ENCODE peak calls at places on chromosomes 11 and 22, in five cellular contexts. C is lower lobe of right lung, Z is cardiac muscle cell, T is tibial nerve, Y is left ventricle myocardium inferior. W is an unnamed sample.

GRCh38 chr11:102551188-102551781 is 20.7 kb upstream of the MMP7 start:
- DNase-seq in T (no peak), Y (no peak), Z (peak; percentile 7), C (no peak), W (no peak)

GRCh38 chr11:2700415-2701211 is 819 bp upstream of the KCNQ1OT1 start:
- DNase-seq in T (peak; percentile 47), C (peak; percentile 83), Z (peak; percentile 68), Y (peak; percentile 73), W (peak; percentile 81)

GRCh38 chr11:45596571-45596970 is 68.9 kb downstream of the CHST1 start:
- DNase-seq in Z (no peak), C (no peak), T (no peak), Y (no peak), W (no peak)

GRCh38 chr11:29119691-29120328 is 897.0 kb downstream of the KCNA4 start:
- DNase-seq in T (no peak), Y (no peak), Z (no peak), C (no peak), W (no peak)

GRCh38 chr11:36702330-36703054 is 104.5 kb upstream of the RAG2 start:
- DNase-seq in T (no peak), Y (no peak), C (no peak), Z (peak; percentile 70), W (peak; percentile 38)

GRCh38 chr11:86790867-86791849 is 9.2 kb upstream of the PRSS23 start:
- DNase-seq in Z (no peak), T (no peak), C (no peak), Y (no peak), W (no peak)

GRCh38 chr22:33163815-33164214 is 105.6 kb upstream of the SYN3 start:
- DNase-seq in Z (no peak), C (no peak), T (no peak), Y (no peak), W (no peak)

GRCh38 chr11:91396243-91397133 is 828.1 kb upstream of the FAT3 start:
- DNase-seq in C (no peak), Z (no peak), Y (no peak), T (no peak), W (no peak)

GRCh38 chr11:71250512-71251158 is 1.7 kb downstream of the SHANK2 start:
- DNase-seq in Z (no peak), Y (no peak), T (no peak), C (no peak), W (no peak)

GRCh38 chr11:77046060-77046501 is 11.9 kb downstream of the B3GNT6 start:
- DNase-seq in C (peak; percentile 66), T (no peak), Z (peak; percentile 63), Y (no peak), W (peak; percentile 74)

GRCh38 chr11:125073616-125074483 is 10.7 kb downstream of the SLC37A2 start:
- DNase-seq in Z (no peak), Y (no peak), T (no peak), C (no peak), W (no peak)

GRCh38 chr11:93194673-93195291 is 3.0 kb downstream of the SLC36A4 start:
- DNase-seq in T (no peak), Y (no peak), C (no peak), Z (no peak), W (no peak)

GRCh38 chr11:110026823-110027626 is 66.2 kb upstream of the ZC3H12C start:
- DNase-seq in C (no peak), Y (no peak), T (no peak), Z (no peak), W (no peak)

DNA sequence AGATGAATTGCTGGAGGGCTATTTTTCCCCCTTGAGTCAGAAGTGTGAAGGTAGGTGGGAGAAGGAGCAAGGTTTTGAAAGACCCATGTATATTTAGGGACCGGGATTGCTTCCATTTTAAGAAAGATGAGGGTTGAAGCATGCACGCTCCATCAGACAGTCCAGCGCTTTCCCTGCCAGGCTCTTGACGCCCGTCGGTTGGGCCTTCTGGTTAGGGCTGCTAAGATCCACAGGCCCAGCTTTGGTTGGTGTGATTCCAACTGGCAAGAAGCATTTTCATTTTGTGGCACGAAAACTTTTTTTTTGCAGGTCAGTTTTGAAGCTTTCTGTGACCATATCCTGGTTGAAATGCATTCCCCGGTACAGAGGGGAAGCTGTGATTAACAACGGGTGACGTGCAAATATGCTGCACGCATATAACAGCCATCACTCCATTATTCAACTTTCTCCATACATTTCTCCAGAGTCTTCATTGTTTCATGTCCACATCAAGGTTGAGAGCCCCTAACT is 34.3 kb upstream of the MPPED1 start:
- DNase-seq in T (no peak), C (peak; percentile 10), Z (no peak), Y (no peak), W (no peak)
- H3K4me1 ChIP-seq in T (no peaks in the 10 kb centered on the region), C (peaks cover 15% of the 10 kb centered on the region), Z (peaks cover 22% of the 10 kb centered on the region), Y (peaks cover 6% of the 10 kb centered on the region), W (no peaks in the 10 kb centered on the region)

GRCh38 chr11:133967599-133968238 is 11.0 kb upstream of the IGSF9B start:
- DNase-seq in T (no peak), Y (no peak), C (no peak), Z (no peak), W (no peak)

GRCh38 chr11:133966147-133966546 is 9.4 kb upstream of the IGSF9B start:
- DNase-seq in C (no peak), T (no peak), Y (no peak), Z (no peak), W (no peak)

GRCh38 chr11:133968300-133968699 is 11.5 kb upstream of the IGSF9B start:
- DNase-seq in T (no peak), C (no peak), Z (peak; percentile 87), Y (no peak), W (no peak)

GRCh38 chr11:133964946-133965632 is 8.3 kb upstream of the IGSF9B start:
- DNase-seq in C (no peak), Y (no peak), Z (no peak), T (no peak), W (no peak)

DNA sequence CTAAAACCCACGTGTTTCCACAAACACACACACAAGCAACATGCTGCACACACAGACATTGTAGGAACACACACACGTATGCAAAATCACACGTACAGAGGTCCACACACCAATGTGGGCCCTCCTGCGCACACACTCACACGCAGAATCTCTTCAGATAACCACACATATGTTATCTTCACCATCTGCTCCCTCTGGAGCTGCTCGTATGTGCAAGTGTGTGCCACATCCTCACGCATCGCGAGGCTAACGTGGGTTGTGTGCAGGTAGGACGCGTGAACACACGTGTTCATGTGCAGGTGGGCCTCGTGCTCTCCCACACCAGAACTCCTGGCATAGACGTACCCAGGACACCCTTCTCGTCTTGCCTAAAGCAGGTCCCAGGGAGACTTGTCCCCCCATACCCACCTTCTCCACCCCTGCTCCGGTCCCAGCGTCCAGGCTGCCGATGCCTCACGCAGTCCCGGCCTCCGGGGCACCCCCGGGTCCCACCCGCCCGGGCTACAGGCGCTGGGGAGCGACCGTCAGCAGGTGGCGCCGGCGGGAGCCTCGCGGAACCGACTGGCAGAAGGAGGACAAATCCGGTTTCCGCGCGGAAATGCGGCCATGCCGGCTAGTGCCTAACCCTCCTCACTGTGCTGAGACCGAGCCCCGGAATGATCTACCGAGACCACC is 10.3 kb upstream of the IGSF9B start:
- DNase-seq in Y (peak; percentile 70), Z (peak; percentile 30), T (no peak), C (no peak), W (peak; percentile 29)
- H3K4me3 ChIP-seq in Y (peak overlapping the region; percentile 56), Z (no peak overlapping the region), T (no peak overlapping the region), C (no peak overlapping the region), W (no peak overlapping the region)

GRCh38 chr11:66073669-66074068 is 3.6 kb downstream of the PACS1 start:
- DNase-seq in Z (no peak), T (no peak), Y (no peak), C (no peak), W (no peak)
- H3K4me1 ChIP-seq in Z (peaks cover 21% of the 10 kb centered on the region), T (no peaks in the 10 kb centered on the region), Y (peaks cover 45% of the 10 kb centered on the region), C (peaks cover 25% of the 10 kb centered on the region), W (no peaks in the 10 kb centered on the region)

GRCh38 chr11:19218801-19219460 is 17.1 kb upstream of the CSRP3 start:
- DNase-seq in Y (peak; percentile 40), T (no peak), C (no peak), Z (no peak), W (no peak)
- H3K4me3 ChIP-seq in Y (no peak overlapping the region), T (no peak overlapping the region), C (no peak overlapping the region), Z (no peak overlapping the region), W (no peak overlapping the region)

GRCh38 chr22:20522134-20522827 is 14.9 kb downstream of the MED15 start:
- DNase-seq in T (no peak), Z (no peak), Y (no peak), C (peak; percentile 6), W (no peak)
- H3K4me1 ChIP-seq in T (no peaks in the 10 kb centered on the region), Z (peaks cover 36% of the 10 kb centered on the region), Y (peaks cover 87% of the 10 kb centered on the region), C (peaks cover 40% of the 10 kb centered on the region), W (peaks cover 6% of the 10 kb centered on the region)

W was measured in colonic mucosa.